ENCODE peak calls at places on chromosome 11, in five cellular contexts. One of them, this sample, is unnamed.

GRCh38 chr11:16404781-16405180 is 48.4 kb upstream of the SOX6 start:
- DNase-seq in mucosa of gallbladder: no peak
- DNase-seq in T-helper 17 cell: no peak
- DNase-seq in stimulated activated CD4-positive, alpha-beta T cell treated with anti-CD3 and anti-CD28 coated beads, Interleukin-15, amount 100 ng/mL, for 1 hour: no peak
- DNase-seq in foreskin fibroblast: no peak
- DNase-seq in this sample: no peak

GRCh38 chr11:134502153-134502550 is 90.1 kb upstream of the B3GAT1 start:
- DNase-seq in foreskin fibroblast: no peak
- DNase-seq in T-helper 17 cell: no peak
- DNase-seq in mucosa of gallbladder: no peak
- DNase-seq in stimulated activated CD4-positive, alpha-beta T cell treated with anti-CD3 and anti-CD28 coated beads, Interleukin-15, amount 100 ng/mL, for 1 hour: no peak
- DNase-seq in this sample: no peak

GRCh38 chr11:47941907-47942558 is 38.3 kb upstream of the PTPRJ start:
- DNase-seq in stimulated activated CD4-positive, alpha-beta T cell treated with anti-CD3 and anti-CD28 coated beads, Interleukin-15, amount 100 ng/mL, for 1 hour: no peak
- DNase-seq in mucosa of gallbladder: no peak
- DNase-seq in foreskin fibroblast: no peak
- DNase-seq in T-helper 17 cell: no peak
- DNase-seq in this sample: no peak

GRCh38 chr11:30406978-30407762 is 84.3 kb downstream of the ARL14EP start:
- DNase-seq in T-helper 17 cell: no peak
- DNase-seq in stimulated activated CD4-positive, alpha-beta T cell treated with anti-CD3 and anti-CD28 coated beads, Interleukin-15, amount 100 ng/mL, for 1 hour: no peak
- DNase-seq in mucosa of gallbladder: no peak
- DNase-seq in foreskin fibroblast: no peak
- DNase-seq in this sample: no peak

GRCh38 chr11:131609921-131610320 is 239.5 kb downstream of the NTM start:
- DNase-seq in mucosa of gallbladder: no peak
- DNase-seq in foreskin fibroblast: no peak
- DNase-seq in stimulated activated CD4-positive, alpha-beta T cell treated with anti-CD3 and anti-CD28 coated beads, Interleukin-15, amount 100 ng/mL, for 1 hour: no peak
- DNase-seq in T-helper 17 cell: no peak
- DNase-seq in this sample: no peak

GRCh38 chr11:88402192-88402715 is 64.7 kb upstream of the CTSC start:
- DNase-seq in T-helper 17 cell: no peak
- DNase-seq in foreskin fibroblast: peak; percentile 80
- DNase-seq in mucosa of gallbladder: no peak
- DNase-seq in stimulated activated CD4-positive, alpha-beta T cell treated with anti-CD3 and anti-CD28 coated beads, Interleukin-15, amount 100 ng/mL, for 1 hour: no peak
- DNase-seq in this sample: no peak

GRCh38 chr11:109864161-109864661 is 229.0 kb upstream of the ZC3H12C start:
- DNase-seq in foreskin fibroblast: no peak
- DNase-seq in stimulated activated CD4-positive, alpha-beta T cell treated with anti-CD3 and anti-CD28 coated beads, Interleukin-15, amount 100 ng/mL, for 1 hour: no peak
- DNase-seq in mucosa of gallbladder: no peak
- DNase-seq in T-helper 17 cell: no peak
- DNase-seq in this sample: no peak

GRCh38 chr11:75277991-75278790 is 37.6 kb downstream of the TPBGL start:
- DNase-seq in mucosa of gallbladder: no peak
- DNase-seq in foreskin fibroblast: no peak
- DNase-seq in stimulated activated CD4-positive, alpha-beta T cell treated with anti-CD3 and anti-CD28 coated beads, Interleukin-15, amount 100 ng/mL, for 1 hour: no peak
- DNase-seq in T-helper 17 cell: no peak
- DNase-seq in this sample: peak; percentile 10

GRCh38 chr11:71977743-71978418 is 20.8 kb upstream of the IL18BP start:
- DNase-seq in foreskin fibroblast: peak; percentile 72
- DNase-seq in T-helper 17 cell: peak; percentile 46
- DNase-seq in stimulated activated CD4-positive, alpha-beta T cell treated with anti-CD3 and anti-CD28 coated beads, Interleukin-15, amount 100 ng/mL, for 1 hour: peak; percentile 7
- DNase-seq in mucosa of gallbladder: peak; percentile 68
- DNase-seq in this sample: no peak